ENCODE peak calls at places on chromosomes 1 and 21, in five cellular contexts. M is IMR-90, Y is ovary, Q is GM20000, K is endothelial cell. H is an unnamed sample.
A peak's percentile ranks its signal among the peaks of the same experiment; 100 is the strongest.

GRCh38 chr1:150546294-150546937 is 2.8 kb upstream of the ADAMTSL4 start:
- DNase-seq in K (no peak), M (no peak), Y (no peak), Q (no peak), H (no peak)

GRCh38 chr1:204074274-204075115 is 1.6 kb downstream of the SOX13 start:
- DNase-seq in Y (peak; percentile 84), K (peak; percentile 60), M (peak; percentile 52), Q (no peak), H (peak; percentile 52)

GRCh38 chr1:222392571-222392970 is 155.3 kb downstream of the HHIPL2 start:
- DNase-seq in Q (no peak), Y (no peak), K (no peak), M (peak; percentile 91), H (no peak)

GRCh38 chr1:202034683-202035462 is 24.5 kb downstream of the ELF3 start:
- DNase-seq in Y (peak; percentile 80), Q (peak; percentile 48), K (no peak), M (peak; percentile 96), H (peak; percentile 51)

GRCh38 chr1:115314765-115315164 is 23.3 kb downstream of the NGF start:
- DNase-seq in M (peak; percentile 86), K (no peak), Y (no peak), Q (no peak), H (no peak)

GRCh38 chr1:116712510-116712909 is 41.7 kb upstream of the CD2 start:
- DNase-seq in Y (no peak), Q (no peak), K (no peak), M (no peak), H (no peak)

GRCh38 chr1:92443893-92444292 is 42.8 kb downstream of the GFI1 start:
- DNase-seq in K (no peak), Q (no peak), M (no peak), Y (no peak), H (no peak)

GRCh38 chr1:24929091-24929875 is 793 bp downstream of the RUNX3 start:
- DNase-seq in K (peak; percentile 39), Y (no peak), Q (no peak), M (no peak), H (peak; percentile 47)

GRCh38 chr1:53583021-53583902 is 124.1 kb downstream of the DMRTB1 start:
- DNase-seq in Q (no peak), Y (no peak), M (peak; percentile 57), K (no peak), H (no peak)

GRCh38 chr1:168112673-168113305 is 23.9 kb downstream of the GPR161 start:
- DNase-seq in K (no peak), M (peak; percentile 81), Y (no peak), Q (no peak), H (no peak)

GRCh38 chr21:46002841-46003574 is 21.4 kb downstream of the COL6A1 start:
- DNase-seq in K (no peak), M (no peak), Y (peak; percentile 24), Q (no peak), H (peak; percentile 21)

GRCh38 chr1:29752141-29752540 is 515.8 kb downstream of the PTPRU start:
- DNase-seq in Q (no peak), M (no peak), Y (no peak), K (peak; percentile 38), H (no peak)

GRCh38 chr21:26587621-26588260 is 14.7 kb upstream of the CYYR1 start:
- DNase-seq in Q (no peak), K (no peak), Y (no peak), M (peak; percentile 44), H (no peak)

GRCh38 chr1:179021873-179022272 is 3.8 kb upstream of the FAM20B start:
- DNase-seq in K (no peak), M (peak; percentile 51), Q (no peak), Y (no peak), H (no peak)

GRCh38 chr1:29830916-29831315 is 594.6 kb downstream of the PTPRU start:
- DNase-seq in Y (no peak), K (no peak), M (no peak), Q (no peak), H (no peak)

GRCh38 chr1:234746798-234747196 is 136.8 kb upstream of the IRF2BP2 start:
- DNase-seq in Y (no peak), M (no peak), Q (no peak), K (no peak), H (no peak)

GRCh38 chr1:41351262-41352151 is 9.7 kb upstream of the FOXO6 start:
- DNase-seq in Y (no peak), K (no peak), Q (no peak), M (no peak), H (no peak)

GRCh38 chr21:41701749-41702148 is 65.1 kb downstream of the RIPK4 start:
- DNase-seq in M (peak; percentile 8), K (no peak), Y (no peak), Q (no peak), H (no peak)

GRCh38 chr21:45313015-45313414 is 25.3 kb upstream of the POFUT2 start:
- DNase-seq in Q (no peak), M (no peak), Y (peak; percentile 25), K (no peak), H (no peak)

GRCh38 chr1:150995896-150996295 is 10.8 kb downstream of the MINDY1 start:
- DNase-seq in M (no peak), Q (no peak), Y (peak; percentile 64), K (peak; percentile 45), H (peak; percentile 45)

GRCh38 chr1:115796897-115797296 is 28.4 kb upstream of the CASQ2 start:
- DNase-seq in Y (no peak), M (no peak), Q (no peak), K (no peak), H (no peak)

GRCh38 chr1:83547903-83548302 is 451.0 kb downstream of the TTLL7 start:
- DNase-seq in Y (no peak), Q (no peak), K (no peak), M (peak; percentile 2), H (no peak)

GRCh38 chr21:39633043-39633442 is 20.3 kb downstream of the B3GALT5 start:
- DNase-seq in Q (no peak), K (no peak), M (peak; percentile 52), Y (no peak), H (no peak)

GRCh38 chr1:201563941-201564340 is 25.0 kb downstream of the NAV1 start:
- DNase-seq in K (no peak), Q (no peak), Y (no peak), M (no peak), H (no peak)

GRCh38 chr1:78319603-78320002 is 171.2 kb upstream of the PTGFR start:
- DNase-seq in K (no peak), Y (no peak), M (no peak), Q (no peak), H (no peak)

GRCh38 chr21:45330075-45330781 is 42.5 kb upstream of the POFUT2 start:
- DNase-seq in M (peak; percentile 88), Q (no peak), Y (no peak), K (no peak), H (no peak)

GRCh38 chr1:86537928-86538695 is 8.8 kb upstream of the CLCA4 start:
- DNase-seq in Y (no peak), M (peak; percentile 6), K (no peak), Q (no peak), H (no peak)

GRCh38 chr1:94037392-94038229 is 83.3 kb downstream of the ABCA4 start:
- DNase-seq in Y (no peak), M (no peak), Q (peak; percentile 19), K (no peak), H (no peak)

GRCh38 chr1:94038511-94038910 is 82.4 kb downstream of the ABCA4 start:
- DNase-seq in Y (no peak), K (peak; percentile 38), M (peak; percentile 47), Q (no peak), H (no peak)

GRCh38 chr1:94042388-94042787 is 78.6 kb downstream of the ABCA4 start:
- DNase-seq in K (no peak), M (no peak), Y (no peak), Q (no peak), H (no peak)

GRCh38 chr1:94039514-94039870 is 81.5 kb downstream of the ABCA4 start:
- DNase-seq in M (peak; percentile 62), Y (peak; percentile 70), Q (peak; percentile 64), K (peak; percentile 80), H (peak; percentile 81)

DNA sequence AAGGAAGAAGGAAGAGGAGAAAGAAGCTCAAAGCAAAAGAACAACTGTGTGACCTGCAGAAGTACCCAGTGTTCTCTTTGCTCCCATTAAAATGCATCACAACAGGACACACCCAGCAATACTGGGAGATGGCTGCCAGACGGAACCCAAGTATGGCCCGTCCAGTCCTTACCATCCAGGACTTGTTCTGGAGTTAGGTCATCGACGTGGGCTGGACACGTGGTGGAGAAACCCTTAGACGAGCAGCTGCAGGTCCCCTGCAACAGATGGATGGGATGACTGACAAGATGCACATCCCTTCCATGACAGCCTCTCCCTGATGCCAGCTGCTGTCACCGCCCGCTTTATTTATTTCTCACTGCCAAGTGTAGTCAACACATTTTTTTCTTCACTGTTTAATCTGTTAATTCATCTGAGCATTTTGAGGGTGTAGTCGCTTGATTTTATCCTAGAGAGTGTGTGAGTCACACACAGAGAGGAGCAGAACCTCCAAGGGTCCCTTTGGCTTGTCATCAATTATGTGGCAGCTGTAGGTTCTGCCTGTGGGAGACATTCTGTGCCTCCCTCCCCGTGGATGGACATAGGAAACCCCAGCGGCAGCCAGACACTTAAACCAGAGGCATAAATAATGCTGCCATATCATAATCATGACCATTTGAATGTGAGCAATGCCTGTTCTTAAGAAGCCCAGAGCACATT is 80.9 kb downstream of the ABCA4 start:
- DNase-seq in Q (no peak), Y (no peak), K (no peak), M (no peak), H (no peak)
- TF ChIP-seq CTCF in Q (no peak), Y (no peak), K (peak; percentile 48), M (no peak), H (peak; percentile 60)

DNA sequence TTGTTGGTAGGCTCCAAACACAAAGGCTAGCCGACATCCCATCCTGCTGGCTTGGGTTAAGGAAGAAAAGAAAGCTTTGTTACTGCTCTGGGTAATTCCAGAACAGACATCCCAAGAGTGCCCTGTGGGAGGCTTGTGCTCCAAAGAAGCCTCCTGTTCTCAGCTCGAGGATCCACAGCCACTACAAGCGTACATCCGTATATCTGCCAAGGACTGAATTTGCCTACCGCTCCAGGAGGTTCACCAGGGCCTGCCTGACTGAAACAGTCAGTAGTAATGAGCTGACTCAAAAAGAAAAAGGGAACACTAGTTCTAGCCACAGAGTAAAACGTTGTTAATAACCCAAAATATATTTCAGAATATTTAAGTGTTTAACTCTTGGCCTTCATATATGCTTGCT is 24.8 kb upstream of the MUTYH start:
- DNase-seq in Y (no peak), K (no peak), Q (no peak), M (no peak), H (no peak)
- TF ChIP-seq CTCF in Y (no peak), K (no peak), Q (no peak), M (no peak), H (no peak)

GRCh38 chr1:231691618-231692259 is 65.1 kb downstream of the DISC1 start:
- DNase-seq in Q (no peak), K (peak; percentile 64), M (peak; percentile 47), Y (peak; percentile 71), H (peak; percentile 81)
- TF ChIP-seq CTCF in Q (no peak), K (peak; percentile 72), M (peak; percentile 56), Y (peak; percentile 58), H (peak; percentile 87)

GRCh38 chr1:230534224-230534623 is 108.1 kb upstream of the COG2 start:
- DNase-seq in Y (no peak), M (no peak), Q (no peak), K (no peak), H (no peak)

GRCh38 chr1:230541306-230541705 is 101.0 kb upstream of the COG2 start:
- DNase-seq in K (no peak), M (no peak), Y (no peak), Q (no peak), H (no peak)

GRCh38 chr1:230540416-230540815 is 101.9 kb upstream of the COG2 start:
- DNase-seq in Q (no peak), K (no peak), M (no peak), Y (no peak), H (no peak)

GRCh38 chr1:230536641-230537155 is 105.6 kb upstream of the COG2 start:
- DNase-seq in M (no peak), K (no peak), Q (no peak), Y (no peak), H (no peak)

GRCh38 chr1:230537456-230537855 is 104.8 kb upstream of the COG2 start:
- DNase-seq in K (no peak), Y (no peak), M (no peak), Q (no peak), H (no peak)
- TF ChIP-seq CTCF in K (no peak), Y (no peak), M (no peak), Q (no peak), H (no peak)

H was measured in glutamatergic neuron.